ENCODE peak calls at places on chromosomes 3 and 15, in five cellular contexts. D, H, Y, A and Z are unnamed samples.

GRCh38 chr3:151407928-151408327 is 23.4 kb upstream of the P2RY12 start:
- DNase-seq in H (no peak), Y (no peak), D (no peak), A (no peak), Z (no peak)

GRCh38 chr3:39125837-39126500 is 18.5 kb downstream of the TTC21A start:
- DNase-seq in D (no peak), A (no peak), Y (no peak), H (no peak), Z (no peak)

GRCh38 chr3:154121236-154122095 is at the start of gene ARHGEF26:
- DNase-seq in H (peak), A (peak), Y (peak), D (peak), Z (peak)

GRCh38 chr3:100698736-100699135 is 10.6 kb upstream of the TFG start:
- DNase-seq in D (no peak), H (no peak), Y (no peak), A (no peak), Z (no peak)

GRCh38 chr3:73086071-73086494 is 24.6 kb downstream of the EBLN2 start:
- DNase-seq in H (no peak), D (peak), A (no peak), Y (peak), Z (peak)

GRCh38 chr3:139448104-139448503 is 28.2 kb downstream of the RBP2 start:
- DNase-seq in A (no peak), D (peak), H (no peak), Y (no peak), Z (no peak)

GRCh38 chr3:135041586-135041985 is 246.5 kb downstream of the EPHB1 start:
- DNase-seq in Y (no peak), A (no peak), D (no peak), H (no peak), Z (no peak)

GRCh38 chr3:45437388-45437787 is 49.0 kb downstream of the LARS2 start:
- DNase-seq in Y (no peak), H (no peak), D (no peak), A (no peak), Z (no peak)

GRCh38 chr15:66359740-66360139 is 3.3 kb upstream of the TIPIN start:
- DNase-seq in Y (no peak), D (no peak), H (no peak), A (no peak), Z (no peak)

GRCh38 chr15:72766025-72766424 is 17.5 kb downstream of the ADPGK start:
- DNase-seq in Y (no peak), D (no peak), A (no peak), H (no peak), Z (no peak)

GRCh38 chr3:52221563-52222318 is 3.7 kb downstream of the TLR9 start:
- DNase-seq in D (no peak), A (no peak), H (no peak), Y (no peak), Z (no peak)

GRCh38 chr15:25134546-25134945 is 179.8 kb downstream of the SNRPN start:
- DNase-seq in D (no peak), A (no peak), H (no peak), Y (no peak), Z (no peak)

GRCh38 chr15:74252291-74253080 is 16.4 kb downstream of the CCDC33 start:
- DNase-seq in D (no peak), A (no peak), Y (no peak), H (no peak), Z (no peak)

DNA sequence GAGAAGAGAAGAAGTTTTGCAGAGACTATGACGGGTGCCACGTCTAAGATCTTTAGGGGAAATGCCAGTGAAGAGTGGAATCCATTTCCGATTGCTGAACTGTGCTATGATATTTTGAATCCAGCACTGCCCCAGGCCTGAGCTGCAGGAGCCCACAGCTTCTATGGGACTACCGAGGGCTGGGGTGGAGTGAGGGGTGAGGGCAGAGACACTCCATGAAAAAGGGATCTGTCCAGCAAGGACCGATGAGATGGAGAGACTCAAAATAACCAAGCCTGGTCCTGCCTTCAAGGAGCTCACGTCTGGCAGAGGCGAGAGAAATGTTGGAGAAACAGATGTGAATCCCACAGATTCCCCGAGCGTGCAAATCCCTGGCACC is 79.8 kb upstream of the MEF2A start:
- DNase-seq in Y (no peak), A (no peak), H (no peak), D (no peak), Z (no peak)
- H3K27ac ChIP-seq in Y (peak), A (no peak), H (peak), D (peak), Z (no peak)

DNA sequence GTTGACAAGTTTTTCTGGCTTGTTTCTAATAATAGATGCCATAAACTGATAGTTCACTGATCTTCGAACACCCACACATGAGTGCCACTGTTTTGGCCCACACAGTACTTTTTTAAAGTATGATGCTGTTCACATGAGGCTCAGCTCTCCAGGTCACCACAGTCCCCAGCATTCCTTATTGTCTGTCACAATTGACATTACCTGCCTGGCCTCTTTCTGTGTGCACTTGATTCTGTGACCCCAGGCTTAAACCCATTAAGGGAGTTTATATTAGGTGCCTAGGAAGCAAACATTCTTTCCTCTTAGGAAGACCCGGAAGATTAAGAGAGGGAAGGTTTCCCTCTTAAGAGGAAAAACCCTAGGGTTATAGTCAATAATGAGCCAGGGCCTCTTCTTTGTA is 24.2 kb upstream of the LRRFIP2 start:
- DNase-seq in H (no peak), A (no peak), D (no peak), Y (no peak), Z (no peak)
- H3K27ac ChIP-seq in H (peak), A (no peak), D (no peak), Y (no peak), Z (no peak)

GRCh38 chr3:170809975-170810357 is 60.0 kb downstream of the RPL22L1 start:
- DNase-seq in A (no peak), H (no peak), Y (no peak), D (no peak), Z (no peak)
- H3K27ac ChIP-seq in A (no peak), H (no peak), Y (no peak), D (no peak), Z (no peak)

DNA sequence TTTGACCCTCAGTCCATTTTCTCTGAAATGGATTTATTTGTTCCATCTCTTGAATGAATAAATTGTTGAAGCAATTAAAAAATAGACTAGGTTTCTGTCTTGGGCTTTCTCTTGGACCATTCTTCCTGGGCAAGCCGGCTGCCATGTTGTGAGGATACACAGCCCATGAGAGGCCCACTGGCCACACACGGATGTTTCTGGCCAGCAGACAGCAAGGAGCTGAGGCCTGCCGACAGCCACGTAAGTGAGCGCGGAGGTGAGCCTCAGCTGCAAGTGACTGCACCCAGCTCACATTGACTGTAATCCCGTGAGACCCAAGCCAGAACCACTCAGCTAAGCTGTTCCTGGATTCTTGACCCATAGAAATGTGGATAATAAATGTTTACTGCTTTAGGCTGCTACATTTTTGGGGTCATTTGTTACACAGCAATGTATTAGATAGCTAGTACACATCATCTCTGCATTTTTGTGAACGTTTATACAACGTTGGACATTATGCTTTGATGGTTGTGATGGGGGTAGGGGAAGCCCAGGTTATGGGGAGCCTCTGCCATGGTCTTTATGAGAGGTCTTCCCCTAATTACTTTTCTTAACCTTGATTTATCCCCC is 22.8 kb downstream of the IDH3A start:
- DNase-seq in Y (no peak), D (no peak), H (no peak), A (no peak), Z (no peak)
- H3K27ac ChIP-seq in Y (no peak), D (no peak), H (no peak), A (no peak), Z (no peak)

DNA sequence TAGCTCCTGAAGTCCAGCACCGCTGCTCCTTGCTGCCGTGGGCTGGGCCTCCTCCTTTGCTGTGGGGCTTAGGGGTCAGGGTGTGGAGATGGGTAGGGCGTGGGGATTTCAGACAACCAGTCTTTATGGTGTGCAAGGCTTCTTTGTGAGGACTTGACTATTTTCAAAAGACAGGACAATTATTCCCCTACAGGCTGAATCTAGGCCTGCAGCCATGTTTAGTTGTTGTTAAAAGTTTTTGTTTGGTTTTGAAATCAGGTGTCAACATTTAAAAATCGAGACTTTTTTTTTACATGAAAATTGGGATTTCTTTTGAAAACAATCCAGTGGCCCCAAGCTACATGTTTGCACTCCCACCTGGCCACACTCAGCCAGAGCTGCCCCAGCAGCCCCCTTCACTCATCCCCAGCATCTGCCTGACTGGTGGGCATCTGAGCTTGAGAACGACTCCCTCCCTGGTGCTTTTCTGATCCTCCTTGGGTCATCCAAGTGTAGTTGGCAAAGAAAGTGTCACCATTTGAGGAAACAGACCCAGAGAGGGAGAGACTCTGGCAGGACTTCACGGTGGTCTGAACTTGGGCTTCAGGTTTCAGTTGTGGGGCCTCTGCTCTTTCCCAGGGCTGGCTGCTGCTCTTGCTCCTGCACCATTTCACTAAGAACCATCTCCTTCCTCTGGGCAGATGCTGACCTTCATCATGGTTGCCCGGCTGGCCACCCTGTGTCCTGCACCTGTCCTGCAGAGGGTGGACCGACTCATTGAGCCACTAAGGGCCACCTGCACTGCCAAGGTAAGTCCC is 10.4 kb downstream of the RPL32 start:
- DNase-seq in H (no peak), A (no peak), Y (no peak), D (no peak), Z (no peak)
- H3K27ac ChIP-seq in H (no peak), A (no peak), Y (no peak), D (no peak), Z (no peak)

DNA sequence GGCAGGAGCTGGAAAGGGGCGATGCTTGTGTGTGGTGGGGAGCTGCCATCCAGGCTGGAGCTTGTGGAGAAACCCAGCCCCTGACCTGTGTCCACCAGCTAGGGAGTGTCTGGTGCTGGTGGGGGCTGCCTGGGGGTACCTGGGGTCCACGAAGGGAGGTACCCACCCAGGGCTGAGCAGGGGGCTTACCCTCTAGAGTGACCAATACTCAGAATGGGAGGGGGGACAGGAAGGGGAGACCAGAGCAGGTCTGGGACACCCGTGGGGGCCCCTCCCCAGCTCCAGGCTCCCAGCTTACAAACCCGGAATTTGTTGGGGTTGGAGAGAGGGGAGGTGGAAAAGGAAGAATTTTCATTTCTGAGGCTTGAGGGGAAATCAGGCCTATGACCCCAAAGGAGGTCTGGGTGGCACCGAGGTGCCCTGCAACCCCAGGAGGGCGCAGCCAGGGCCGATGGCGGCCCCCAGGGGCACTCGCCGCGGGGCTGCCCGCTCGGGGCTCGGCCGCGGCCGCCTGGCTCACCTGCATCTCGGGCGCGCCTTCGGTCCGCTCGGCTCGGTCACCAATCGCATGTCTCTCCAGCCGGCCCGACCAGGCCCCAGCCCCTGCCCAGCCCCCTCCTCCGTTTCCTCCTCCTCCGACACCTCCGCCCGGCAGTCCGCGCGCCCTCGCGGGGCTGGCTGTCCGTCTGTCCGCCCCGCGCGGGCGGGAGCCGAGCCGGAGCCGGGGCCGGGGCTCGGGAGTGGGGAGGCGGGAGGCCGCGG is 741 bp downstream of the LINGO1 start:
- DNase-seq in A (no peak), Y (no peak), H (no peak), D (peak), Z (peak)
- H3K27ac ChIP-seq in A (no peak), Y (no peak), H (no peak), D (no peak), Z (no peak)

GRCh38 chr3:66354561-66354960 is 133.8 kb downstream of the SLC25A26 start:
- DNase-seq in A (no peak), H (no peak), D (no peak), Y (no peak), Z (no peak)
- H3K27ac ChIP-seq in A (no peak), H (no peak), D (no peak), Y (no peak), Z (no peak)

GRCh38 chr15:90316139-90316538 is 35.9 kb upstream of the ZNF774 start:
- DNase-seq in Y (no peak), D (peak), A (no peak), H (no peak), Z (no peak)

GRCh38 chr15:90320062-90320884 is 31.8 kb upstream of the ZNF774 start:
- DNase-seq in D (peak), Y (peak), A (peak), H (peak), Z (peak)

GRCh38 chr15:90320885-90321278 is 31.2 kb upstream of the ZNF774 start:
- DNase-seq in H (no peak), A (no peak), Y (no peak), D (no peak), Z (no peak)

GRCh38 chr15:90318591-90318990 is 33.5 kb upstream of the ZNF774 start:
- DNase-seq in A (no peak), H (no peak), D (no peak), Y (no peak), Z (no peak)

GRCh38 chr15:90315276-90315982 is 36.7 kb upstream of the ZNF774 start:
- DNase-seq in D (peak), H (peak), A (peak), Y (peak), Z (no peak)
- H3K27ac ChIP-seq in D (peak), H (peak), A (peak), Y (peak), Z (no peak)

DNA sequence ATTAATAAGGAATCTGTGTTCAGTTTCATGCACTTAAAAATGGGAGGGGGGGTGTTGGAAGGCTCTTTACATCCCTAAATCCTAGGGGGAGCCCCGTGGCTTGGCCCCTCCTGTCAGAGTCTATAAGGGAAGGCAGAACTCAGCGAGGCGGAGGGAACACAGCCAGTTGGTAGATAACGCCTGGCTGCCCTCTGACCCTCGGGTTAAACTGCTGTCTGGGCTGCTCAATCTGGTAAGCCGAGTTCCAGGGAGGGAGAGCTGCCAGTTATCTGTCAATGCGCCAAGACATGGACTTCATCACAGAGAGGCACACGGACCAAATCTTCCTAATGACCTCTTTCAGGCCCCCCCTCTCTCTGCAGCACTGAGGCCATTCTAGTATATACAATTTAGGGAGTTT is 348.8 kb downstream of the MCTP2 start:
- DNase-seq in Y (no peak), D (no peak), H (no peak), A (no peak), Z (no peak)
- H3K27ac ChIP-seq in Y (no peak), D (no peak), H (no peak), A (no peak), Z (no peak)